ENCODE peak calls at places on chromosomes 6 and 20, in seven cellular contexts. One of them, this sample, is unnamed.

GRCh38 chr6:136945072-136945471 is 23.0 kb downstream of the SLC35D3 start:
- DNase-seq in fibroblast of the aortic adventitia: no peak
- DNase-seq in lower lobe of right lung: no peak
- DNase-seq in heart right ventricle: no peak
- DNase-seq in cardiac fibroblast: no peak
- DNase-seq in AG09309: no peak
- DNase-seq in fibroblast of lung: no peak
- DNase-seq in this sample: no peak

GRCh38 chr20:62769346-62770071 is 26.8 kb upstream of the MRGBP start:
- DNase-seq in fibroblast of the aortic adventitia: no peak
- DNase-seq in AG09309: no peak
- DNase-seq in lower lobe of right lung: peak
- DNase-seq in heart right ventricle: no peak
- DNase-seq in cardiac fibroblast: no peak
- DNase-seq in fibroblast of lung: no peak
- DNase-seq in this sample: no peak

GRCh38 chr6:53464942-53465460 is 79.9 kb downstream of the GCLC start:
- DNase-seq in fibroblast of the aortic adventitia: no peak
- DNase-seq in AG09309: no peak
- DNase-seq in cardiac fibroblast: peak
- DNase-seq in lower lobe of right lung: peak
- DNase-seq in fibroblast of lung: peak
- DNase-seq in heart right ventricle: no peak
- DNase-seq in this sample: no peak

GRCh38 chr20:60749804-60750602 is 502.1 kb upstream of the CDH4 start:
- DNase-seq in lower lobe of right lung: no peak
- DNase-seq in fibroblast of the aortic adventitia: no peak
- DNase-seq in AG09309: no peak
- DNase-seq in cardiac fibroblast: no peak
- DNase-seq in heart right ventricle: no peak
- DNase-seq in fibroblast of lung: no peak
- DNase-seq in this sample: no peak

GRCh38 chr20:57408131-57408530 is 16.9 kb downstream of the RBM38 start:
- DNase-seq in lower lobe of right lung: no peak
- DNase-seq in fibroblast of lung: peak
- DNase-seq in cardiac fibroblast: no peak
- DNase-seq in fibroblast of the aortic adventitia: no peak
- DNase-seq in heart right ventricle: no peak
- DNase-seq in AG09309: no peak
- DNase-seq in this sample: no peak

GRCh38 chr6:85944736-85945135 is 302.1 kb upstream of the SYNCRIP start:
- DNase-seq in cardiac fibroblast: no peak
- DNase-seq in lower lobe of right lung: no peak
- DNase-seq in fibroblast of the aortic adventitia: no peak
- DNase-seq in heart right ventricle: no peak
- DNase-seq in AG09309: no peak
- DNase-seq in fibroblast of lung: no peak
- DNase-seq in this sample: no peak

GRCh38 chr20:17664025-17664638 is 17.9 kb downstream of the RRBP1 start:
- DNase-seq in fibroblast of lung: no peak
- DNase-seq in lower lobe of right lung: no peak
- DNase-seq in cardiac fibroblast: no peak
- DNase-seq in fibroblast of the aortic adventitia: peak
- DNase-seq in heart right ventricle: no peak
- DNase-seq in AG09309: no peak
- DNase-seq in this sample: no peak

GRCh38 chr20:18739785-18740184 is 73.8 kb upstream of the SCP2D1 start:
- DNase-seq in fibroblast of lung: peak
- DNase-seq in fibroblast of the aortic adventitia: peak
- DNase-seq in cardiac fibroblast: peak
- DNase-seq in lower lobe of right lung: no peak
- DNase-seq in heart right ventricle: no peak
- DNase-seq in AG09309: peak
- DNase-seq in this sample: no peak

GRCh38 chr6:144675231-144675861 is 390.2 kb downstream of the UTRN start:
- DNase-seq in fibroblast of the aortic adventitia: no peak
- DNase-seq in AG09309: peak
- DNase-seq in fibroblast of lung: peak
- DNase-seq in cardiac fibroblast: peak
- DNase-seq in lower lobe of right lung: no peak
- DNase-seq in heart right ventricle: no peak
- DNase-seq in this sample: peak

GRCh38 chr20:50467618-50468373 is 42.4 kb upstream of the PTPN1 start:
- DNase-seq in lower lobe of right lung: peak
- DNase-seq in heart right ventricle: no peak
- DNase-seq in fibroblast of the aortic adventitia: peak
- DNase-seq in fibroblast of lung: peak
- DNase-seq in AG09309: no peak
- DNase-seq in cardiac fibroblast: peak
- DNase-seq in this sample: no peak

GRCh38 chr6:144413418-144413817 is 128.3 kb downstream of the UTRN start:
- DNase-seq in heart right ventricle: no peak
- DNase-seq in fibroblast of the aortic adventitia: peak
- DNase-seq in lower lobe of right lung: no peak
- DNase-seq in cardiac fibroblast: peak
- DNase-seq in AG09309: no peak
- DNase-seq in fibroblast of lung: peak
- DNase-seq in this sample: no peak

GRCh38 chr20:7497985-7498384 is 442.3 kb downstream of the HAO1 start:
- DNase-seq in fibroblast of lung: no peak
- DNase-seq in fibroblast of the aortic adventitia: peak
- DNase-seq in AG09309: no peak
- DNase-seq in lower lobe of right lung: no peak
- DNase-seq in heart right ventricle: no peak
- DNase-seq in cardiac fibroblast: peak
- DNase-seq in this sample: no peak

GRCh38 chr6:53294095-53294494 is 54.7 kb downstream of the ELOVL5 start:
- DNase-seq in heart right ventricle: no peak
- DNase-seq in lower lobe of right lung: no peak
- DNase-seq in fibroblast of the aortic adventitia: peak
- DNase-seq in cardiac fibroblast: peak
- DNase-seq in fibroblast of lung: peak
- DNase-seq in AG09309: no peak
- DNase-seq in this sample: no peak

GRCh38 chr6:38715016-38715809 is at the start of gene DNAH8:
- DNase-seq in lower lobe of right lung: no peak
- DNase-seq in fibroblast of the aortic adventitia: no peak
- DNase-seq in cardiac fibroblast: no peak
- DNase-seq in heart right ventricle: no peak
- DNase-seq in fibroblast of lung: no peak
- DNase-seq in AG09309: no peak
- DNase-seq in this sample: no peak

GRCh38 chr20:42559665-42560064 is 630.0 kb downstream of the PTPRT start:
- DNase-seq in cardiac fibroblast: no peak
- DNase-seq in fibroblast of the aortic adventitia: no peak
- DNase-seq in heart right ventricle: no peak
- DNase-seq in fibroblast of lung: no peak
- DNase-seq in lower lobe of right lung: no peak
- DNase-seq in AG09309: no peak
- DNase-seq in this sample: no peak

GRCh38 chr6:12719017-12719416 is 2.5 kb downstream of the PHACTR1 start:
- DNase-seq in lower lobe of right lung: no peak
- DNase-seq in cardiac fibroblast: no peak
- DNase-seq in fibroblast of lung: no peak
- DNase-seq in AG09309: no peak
- DNase-seq in heart right ventricle: no peak
- DNase-seq in fibroblast of the aortic adventitia: no peak
- DNase-seq in this sample: no peak

GRCh38 chr6:56652994-56653393 is 10.3 kb upstream of the DST start:
- DNase-seq in AG09309: peak
- DNase-seq in fibroblast of the aortic adventitia: peak
- DNase-seq in heart right ventricle: no peak
- DNase-seq in fibroblast of lung: peak
- DNase-seq in cardiac fibroblast: peak
- DNase-seq in lower lobe of right lung: no peak
- DNase-seq in this sample: no peak

GRCh38 chr6:157989541-157990289 is 8.1 kb downstream of the SYNJ2 start:
- DNase-seq in cardiac fibroblast: peak
- DNase-seq in lower lobe of right lung: peak
- DNase-seq in AG09309: no peak
- DNase-seq in fibroblast of the aortic adventitia: peak
- DNase-seq in fibroblast of lung: peak
- DNase-seq in heart right ventricle: peak
- DNase-seq in this sample: no peak

GRCh38 chr20:54645445-54646155 is 170.2 kb downstream of the DOK5 start:
- DNase-seq in lower lobe of right lung: no peak
- DNase-seq in AG09309: no peak
- DNase-seq in heart right ventricle: no peak
- DNase-seq in fibroblast of the aortic adventitia: no peak
- DNase-seq in fibroblast of lung: no peak
- DNase-seq in cardiac fibroblast: no peak
- DNase-seq in this sample: no peak

GRCh38 chr20:16205505-16205904 is 367.7 kb downstream of the KIF16B start:
- DNase-seq in fibroblast of lung: no peak
- DNase-seq in cardiac fibroblast: no peak
- DNase-seq in heart right ventricle: no peak
- DNase-seq in AG09309: no peak
- DNase-seq in lower lobe of right lung: no peak
- DNase-seq in fibroblast of the aortic adventitia: no peak
- DNase-seq in this sample: no peak

DNA sequence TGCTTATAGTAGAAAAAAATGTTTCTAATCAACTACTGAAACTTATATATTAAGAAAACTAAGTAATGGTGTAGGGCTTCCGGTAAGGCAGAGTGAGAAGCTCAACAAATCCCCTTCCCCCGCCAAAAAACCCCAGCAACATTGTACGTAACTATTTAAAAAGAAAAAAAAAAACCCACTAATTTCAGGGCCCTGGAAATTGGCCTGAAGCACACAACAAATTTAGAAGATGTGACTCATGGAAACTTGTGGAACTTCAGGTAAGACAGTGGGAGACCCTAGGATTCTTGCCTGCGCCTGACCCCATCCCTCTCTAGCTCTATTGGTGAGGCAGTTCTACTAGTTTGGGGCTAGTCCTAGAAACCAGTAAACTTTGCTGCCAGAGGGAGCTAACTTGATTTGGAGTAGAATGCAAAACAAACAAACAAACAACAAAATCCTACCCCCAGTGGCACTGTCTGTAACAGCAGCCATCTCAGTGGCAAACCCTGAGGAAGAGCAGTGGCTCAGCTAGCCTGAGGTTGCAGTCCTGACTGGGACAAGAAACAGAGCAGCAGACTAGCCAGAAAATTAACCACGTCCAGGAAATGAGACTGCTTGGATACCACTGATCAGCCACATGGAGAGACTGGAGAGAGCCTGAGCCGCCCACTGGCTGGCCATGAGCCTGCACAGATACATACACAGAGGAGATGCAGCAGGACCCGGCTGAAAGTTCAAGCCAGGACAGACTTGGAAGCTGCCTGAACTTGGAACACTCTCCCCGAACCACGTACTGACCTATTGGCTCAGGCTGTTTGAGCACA is 135.1 kb downstream of the TBXT start:
- DNase-seq in AG09309: peak
- DNase-seq in cardiac fibroblast: peak
- DNase-seq in lower lobe of right lung: no peak
- DNase-seq in fibroblast of the aortic adventitia: peak
- DNase-seq in fibroblast of lung: peak
- DNase-seq in heart right ventricle: peak
- DNase-seq in this sample: peak
- TF ChIP-seq CTCF in AG09309: no peak
- TF ChIP-seq CTCF in cardiac fibroblast: peak
- TF ChIP-seq CTCF in lower lobe of right lung: no peak
- TF ChIP-seq CTCF in fibroblast of the aortic adventitia: peak
- TF ChIP-seq CTCF in fibroblast of lung: peak
- TF ChIP-seq CTCF in heart right ventricle: no peak
- TF ChIP-seq CTCF in this sample: peak

GRCh38 chr6:131948221-131948661 is 2.9 kb downstream of the CCN2 start:
- DNase-seq in fibroblast of lung: peak
- DNase-seq in cardiac fibroblast: peak
- DNase-seq in lower lobe of right lung: no peak
- DNase-seq in AG09309: no peak
- DNase-seq in fibroblast of the aortic adventitia: peak
- DNase-seq in heart right ventricle: no peak
- DNase-seq in this sample: no peak
- H3K4me3 ChIP-seq in fibroblast of lung: peak
- H3K4me3 ChIP-seq in cardiac fibroblast: peak
- H3K4me3 ChIP-seq in lower lobe of right lung: peak
- H3K4me3 ChIP-seq in AG09309: peak
- H3K4me3 ChIP-seq in fibroblast of the aortic adventitia: peak
- H3K4me3 ChIP-seq in heart right ventricle: peak
- H3K4me3 ChIP-seq in this sample: no peak

DNA sequence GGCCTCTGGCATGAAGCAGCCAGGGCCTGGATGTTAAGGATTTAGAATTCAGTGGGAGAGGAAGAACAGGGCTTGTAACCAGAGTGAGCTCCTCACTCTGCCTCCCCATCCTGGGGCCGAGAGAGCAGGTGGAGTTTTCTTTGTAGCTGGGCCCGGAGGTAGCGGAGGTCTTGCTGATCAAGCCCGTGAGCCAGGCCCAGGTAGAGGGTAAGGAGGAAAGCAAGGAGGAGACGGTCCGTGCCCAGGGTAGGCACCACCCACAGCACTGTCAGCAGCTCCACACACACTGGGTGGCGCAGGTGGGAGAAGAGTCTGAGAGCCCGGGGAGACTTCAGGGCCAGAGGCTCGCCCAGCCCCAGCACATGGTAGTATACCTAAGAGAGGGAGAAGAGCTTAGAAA is 2.1 kb upstream of the PPP1R18 start:
- DNase-seq in heart right ventricle: no peak
- DNase-seq in fibroblast of the aortic adventitia: no peak
- DNase-seq in fibroblast of lung: no peak
- DNase-seq in cardiac fibroblast: no peak
- DNase-seq in lower lobe of right lung: peak
- DNase-seq in AG09309: no peak
- DNase-seq in this sample: no peak
- TF ChIP-seq CTCF in heart right ventricle: no peak
- TF ChIP-seq CTCF in fibroblast of the aortic adventitia: no peak
- TF ChIP-seq CTCF in fibroblast of lung: no peak
- TF ChIP-seq CTCF in cardiac fibroblast: no peak
- TF ChIP-seq CTCF in lower lobe of right lung: no peak
- TF ChIP-seq CTCF in AG09309: no peak
- TF ChIP-seq CTCF in this sample: no peak

GRCh38 chr6:33273924-33274902 is 2.3 kb downstream of the RPS18 start:
- DNase-seq in fibroblast of the aortic adventitia: no peak
- DNase-seq in heart right ventricle: no peak
- DNase-seq in AG09309: no peak
- DNase-seq in lower lobe of right lung: no peak
- DNase-seq in fibroblast of lung: no peak
- DNase-seq in cardiac fibroblast: no peak
- DNase-seq in this sample: no peak
- H3K4me3 ChIP-seq in fibroblast of the aortic adventitia: peak
- H3K4me3 ChIP-seq in heart right ventricle: no peak
- H3K4me3 ChIP-seq in AG09309: peak
- H3K4me3 ChIP-seq in lower lobe of right lung: peak
- H3K4me3 ChIP-seq in fibroblast of lung: peak
- H3K4me3 ChIP-seq in cardiac fibroblast: peak
- H3K4me3 ChIP-seq in this sample: peak

GRCh38 chr6:43953794-43954310 is 173.4 kb downstream of the MRPL14 start:
- DNase-seq in heart right ventricle: peak
- DNase-seq in fibroblast of the aortic adventitia: no peak
- DNase-seq in lower lobe of right lung: no peak
- DNase-seq in cardiac fibroblast: peak
- DNase-seq in fibroblast of lung: peak
- DNase-seq in AG09309: no peak
- DNase-seq in this sample: no peak
- TF ChIP-seq CTCF in heart right ventricle: no peak
- TF ChIP-seq CTCF in fibroblast of the aortic adventitia: peak
- TF ChIP-seq CTCF in lower lobe of right lung: no peak
- TF ChIP-seq CTCF in cardiac fibroblast: peak
- TF ChIP-seq CTCF in fibroblast of lung: peak
- TF ChIP-seq CTCF in AG09309: peak
- TF ChIP-seq CTCF in this sample: peak